ENCODE peak calls at places on chromosomes 12 and 14, in seven cellular contexts. Y, C, D, X, L, K and J are unnamed samples.

GRCh38 chr12:76506149-76506548 is 53.4 kb downstream of the OSBPL8 start:
- DNase-seq in X (no peak), D (no peak), Y (no peak), C (no peak), L (no peak), K (no peak), J (no peak)

GRCh38 chr12:48671231-48671856 is 10.7 kb downstream of the KANSL2 start:
- DNase-seq in D (no peak), C (peak; percentile 65), K (no peak), Y (no peak), L (peak; percentile 21), X (no peak), J (no peak)

GRCh38 chr12:67434653-67435375 is 165.7 kb downstream of the CAND1 start:
- DNase-seq in Y (no peak), X (peak; percentile 94), C (peak; percentile 98), L (peak; percentile 92), K (no peak), D (no peak), J (peak; percentile 91)

GRCh38 chr12:119178544-119179334 is at the start of gene HSPB8:
- DNase-seq in D (peak; percentile 94), L (peak; percentile 35), Y (peak; percentile 57), K (peak; percentile 31), C (peak; percentile 88), X (no peak), J (peak; percentile 72)

GRCh38 chr14:69299286-69300035 is 39.5 kb downstream of the GALNT16 start:
- DNase-seq in L (no peak), C (no peak), Y (no peak), X (no peak), K (no peak), D (no peak), J (no peak)

GRCh38 chr12:18158774-18159557 is 69.0 kb upstream of the RERGL start:
- DNase-seq in C (peak; percentile 49), Y (peak; percentile 29), K (no peak), X (no peak), L (no peak), D (no peak), J (no peak)

GRCh38 chr12:12812163-12812562 is 983 bp upstream of the DDX47 start:
- DNase-seq in X (no peak), L (no peak), C (no peak), Y (no peak), D (no peak), K (no peak), J (no peak)

GRCh38 chr14:105144666-105145380 is 23.8 kb downstream of the JAG2 start:
- DNase-seq in K (no peak), D (no peak), X (no peak), C (no peak), Y (no peak), L (no peak), J (no peak)

GRCh38 chr12:58140395-58140794 is 199.0 kb downstream of the ATP23 start:
- DNase-seq in C (no peak), K (no peak), Y (no peak), L (no peak), X (no peak), D (no peak), J (no peak)

GRCh38 chr12:110582286-110583136 is 607 bp downstream of the PPTC7 start:
- DNase-seq in Y (peak; percentile 73), X (no peak), K (peak; percentile 67), D (peak; percentile 57), L (peak; percentile 35), C (peak; percentile 36), J (no peak)

GRCh38 chr12:89636776-89637160 is 71.9 kb downstream of the ATP2B1 start:
- DNase-seq in L (peak; percentile 7), Y (no peak), C (peak; percentile 25), D (no peak), K (no peak), X (no peak), J (no peak)

GRCh38 chr12:96445743-96446655 is 43.4 kb upstream of the CFAP54 start:
- DNase-seq in D (peak; percentile 36), K (peak; percentile 37), Y (no peak), X (peak; percentile 70), C (peak; percentile 90), L (peak; percentile 95), J (peak; percentile 90)

GRCh38 chr12:121927798-121928197 is 9.4 kb downstream of the CFAP251 start:
- DNase-seq in K (no peak), Y (no peak), X (no peak), L (no peak), D (no peak), C (no peak), J (no peak)

GRCh38 chr12:121921106-121921505 is 2.7 kb downstream of the CFAP251 start:
- DNase-seq in D (no peak), K (no peak), X (no peak), L (no peak), Y (no peak), C (no peak), J (no peak)

GRCh38 chr12:121926874-121927706 is 8.7 kb downstream of the CFAP251 start:
- DNase-seq in C (no peak), K (peak; percentile 32), X (no peak), Y (no peak), D (no peak), L (no peak), J (no peak)

GRCh38 chr12:121930862-121931261 is 12.5 kb downstream of the CFAP251 start:
- DNase-seq in Y (no peak), D (no peak), C (no peak), X (no peak), K (no peak), L (no peak), J (no peak)

GRCh38 chr12:121925361-121925725 is 7.0 kb downstream of the CFAP251 start:
- DNase-seq in L (peak; percentile 89), C (peak; percentile 87), Y (no peak), D (no peak), K (no peak), X (peak; percentile 60), J (peak; percentile 72)
- H3K4me3 ChIP-seq in L (peak overlapping the region; percentile 53), C (peak overlapping the region; percentile 26), Y (no peak overlapping the region), D (peak overlapping the region; percentile 17), K (no peak overlapping the region), X (no peak overlapping the region), J (peak overlapping the region; percentile 32)

DNA sequence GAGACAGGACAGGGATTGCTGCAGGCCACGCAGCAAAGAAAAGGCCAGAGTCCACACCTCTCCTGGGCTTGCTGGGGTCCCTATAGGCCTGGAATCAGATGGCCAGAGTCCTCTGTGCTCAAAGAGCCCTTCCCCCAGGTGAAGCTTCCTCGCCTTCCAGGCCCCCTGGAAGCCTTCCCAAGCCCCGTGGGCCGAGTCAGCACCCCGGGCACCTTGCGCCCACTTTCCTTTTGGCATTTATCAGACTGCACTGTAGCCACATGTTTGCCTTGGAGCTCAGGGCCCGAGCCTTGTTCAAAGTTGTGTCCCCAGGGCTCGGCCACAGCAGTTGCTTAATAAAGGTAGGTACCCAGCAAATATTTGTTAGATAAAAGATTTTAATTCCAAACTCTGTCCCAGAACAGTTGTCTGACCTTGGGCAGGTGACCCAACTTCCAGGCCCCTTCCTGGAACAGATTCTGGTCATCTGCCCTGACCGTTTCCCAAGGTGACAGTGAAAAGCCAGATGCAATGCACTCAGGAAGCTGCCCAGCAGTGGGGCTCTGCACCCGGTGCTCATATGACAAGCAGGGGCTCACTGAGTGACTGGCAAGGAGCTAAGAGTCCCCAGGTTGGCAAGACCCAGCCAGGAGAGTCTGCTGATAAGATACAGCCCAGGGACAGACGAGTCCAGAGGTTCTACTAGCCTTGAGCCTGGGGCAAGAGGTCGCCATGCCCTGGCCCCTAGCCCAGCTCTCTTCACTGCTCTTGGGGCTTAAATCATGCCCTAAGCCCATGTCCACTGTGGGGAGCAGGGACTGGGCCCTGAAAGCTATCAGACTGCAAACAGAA is 81.2 kb downstream of the PITPNM2 start:
- DNase-seq in D (no peak), Y (no peak), L (no peak), X (no peak), K (no peak), C (no peak), J (no peak)
- H3K4me3 ChIP-seq in D (no peak overlapping the region), Y (no peak overlapping the region), L (no peak overlapping the region), X (no peak overlapping the region), K (no peak overlapping the region), C (no peak overlapping the region), J (no peak overlapping the region)

GRCh38 chr14:61747342-61747741 is 14.9 kb upstream of the SNAPC1 start:
- DNase-seq in D (no peak), K (no peak), L (no peak), X (no peak), C (no peak), Y (no peak), J (no peak)

GRCh38 chr14:61751475-61751989 is 10.7 kb upstream of the SNAPC1 start:
- DNase-seq in Y (no peak), K (no peak), X (no peak), L (no peak), C (no peak), D (no peak), J (no peak)

GRCh38 chr14:61749264-61749663 is 13.0 kb upstream of the SNAPC1 start:
- DNase-seq in X (no peak), C (peak; percentile 47), Y (no peak), K (no peak), L (no peak), D (no peak), J (no peak)

GRCh38 chr14:61750708-61751474 is 11.3 kb upstream of the SNAPC1 start:
- DNase-seq in Y (peak; percentile 93), D (peak; percentile 73), K (peak; percentile 87), C (peak; percentile 59), X (no peak), L (peak; percentile 84), J (peak; percentile 49)

GRCh38 chr14:61749867-61750266 is 12.4 kb upstream of the SNAPC1 start:
- DNase-seq in Y (peak; percentile 71), C (no peak), D (no peak), L (no peak), K (no peak), X (no peak), J (no peak)
- H3K4me3 ChIP-seq in Y (peak overlapping the region; percentile 49), C (no peak overlapping the region), D (no peak overlapping the region), L (no peak overlapping the region), K (no peak overlapping the region), X (no peak overlapping the region), J (peak overlapping the region; percentile 10)

GRCh38 chr12:54007538-54008259 is 1.1 kb upstream of the HOXC8 start:
- DNase-seq in L (no peak), X (no peak), K (no peak), Y (no peak), C (no peak), D (no peak), J (no peak)
- H3K4me3 ChIP-seq in L (no peak overlapping the region), X (no peak overlapping the region), K (no peak overlapping the region), Y (no peak overlapping the region), C (peak overlapping the region; percentile 88), D (no peak overlapping the region), J (peak overlapping the region; percentile 7)

DNA sequence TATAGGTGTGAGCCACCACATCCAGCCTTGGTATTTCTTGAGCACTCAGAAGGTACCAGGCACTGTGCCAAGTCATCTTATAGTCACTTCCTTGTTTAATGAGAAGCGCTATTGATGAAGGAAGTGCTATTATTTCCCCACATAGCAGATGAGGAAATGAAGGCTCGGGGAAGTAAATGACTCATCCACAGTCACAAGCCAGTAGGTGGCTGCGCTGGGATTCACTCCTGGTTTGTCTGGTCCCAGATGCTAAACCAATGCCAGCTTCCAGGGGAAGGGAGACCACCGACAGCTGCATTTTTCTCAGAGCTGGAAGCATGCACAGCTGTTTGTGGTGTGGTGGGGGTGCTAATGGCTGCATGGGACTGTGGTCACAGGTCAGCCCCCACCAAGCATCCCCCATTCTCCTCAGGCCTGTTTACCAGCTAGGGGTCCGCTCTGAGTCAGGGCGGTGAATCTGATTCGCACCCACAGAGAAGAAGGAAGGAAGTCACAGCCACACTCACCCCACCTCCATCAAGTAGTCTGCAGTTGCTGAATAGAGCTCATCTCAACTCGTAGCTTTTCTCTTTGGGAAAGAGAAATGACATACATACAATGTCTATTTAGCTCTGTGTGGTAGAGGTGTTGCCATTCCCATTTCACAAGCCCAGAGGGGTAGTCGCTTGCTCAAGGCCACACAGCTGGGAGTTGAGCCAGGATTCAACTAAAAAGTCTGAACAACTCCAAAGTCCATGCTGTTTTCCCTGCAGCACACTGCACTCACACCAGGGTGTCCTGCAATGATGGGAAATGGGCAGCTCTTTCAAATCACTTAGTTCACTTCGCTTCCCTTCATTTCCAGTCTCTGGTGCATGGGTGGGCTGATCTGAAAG is 6.3 kb upstream of the LTBP2 start:
- DNase-seq in C (peak; percentile 84), D (no peak), L (peak; percentile 79), X (no peak), Y (peak; percentile 61), K (peak; percentile 72), J (peak; percentile 74)
- H3K4me3 ChIP-seq in C (no peak overlapping the region), D (no peak overlapping the region), L (no peak overlapping the region), X (no peak overlapping the region), Y (no peak overlapping the region), K (no peak overlapping the region), J (no peak overlapping the region)